ENCODE peak calls at places on chromosomes 3 and 15, in six cellular contexts. C is WTC11; Z is NCI-H1105; V is activated CD4-positive, alpha-beta T cell treated with anti-CD3 and anti-CD28 coated beads for 48 hours; D is CD8-positive, alpha-beta memory T cell; J is T-helper 1 cell. Y is an unnamed sample.

GRCh38 chr3:193910886-193911738 is 224.8 kb upstream of the HES1 start:
- DNase-seq in C (no peak), Z (no peak), V (peak), D (no peak), J (no peak), Y (no peak)

GRCh38 chr3:138173769-138174420 is 826 bp downstream of the DBR1 start:
- DNase-seq in C (no peak), Z (no peak), V (no peak), D (no peak), J (no peak), Y (no peak)

GRCh38 chr3:88131695-88132094 is 18.1 kb upstream of the C3orf38 start:
- DNase-seq in C (no peak), Z (no peak), V (no peak), D (no peak), J (no peak), Y (no peak)

GRCh38 chr15:55791576-55792400 is 48.8 kb upstream of the PRTG start:
- DNase-seq in C (no peak), Z (no peak), V (no peak), D (no peak), J (no peak), Y (no peak)

GRCh38 chr3:126540342-126540849 is 16.4 kb downstream of the CHST13 start:
- DNase-seq in C (no peak), Z (no peak), V (no peak), D (no peak), J (peak), Y (peak)

GRCh38 chr3:195849322-195850074 is 37.8 kb upstream of the MUC4 start:
- DNase-seq in C (no peak), Z (no peak), V (no peak), D (peak), J (peak), Y (no peak)

GRCh38 chr3:27483117-27484001 is 825 bp downstream of the SLC4A7 start:
- DNase-seq in C (peak), Z (no peak), V (peak), D (peak), J (peak), Y (peak)

GRCh38 chr3:120181632-120182031 is 87.4 kb upstream of the GSK3B start:
- DNase-seq in C (no peak), Z (no peak), V (no peak), D (peak), J (no peak), Y (no peak)

GRCh38 chr3:142209655-142210054 is 15.7 kb downstream of the GK5 start:
- DNase-seq in C (no peak), Z (no peak), V (no peak), D (no peak), J (no peak), Y (no peak)

GRCh38 chr3:58345457-58345856 is 12.8 kb downstream of the PXK start:
- DNase-seq in C (no peak), Z (no peak), V (no peak), D (no peak), J (no peak), Y (no peak)

GRCh38 chr15:55222588-55222987 is 25.8 kb upstream of the RSL24D1 start:
- DNase-seq in C (no peak), Z (no peak), V (no peak), D (no peak), J (no peak), Y (no peak)

GRCh38 chr3:112531358-112531781 is 30.4 kb downstream of the ATG3 start:
- DNase-seq in C (no peak), Z (no peak), V (no peak), D (peak), J (no peak), Y (peak)

GRCh38 chr3:141426404-141427034 is 58.2 kb downstream of the ZBTB38 start:
- DNase-seq in C (no peak), Z (no peak), V (no peak), D (no peak), J (no peak), Y (no peak)

GRCh38 chr3:193040836-193041672 is 123.4 kb upstream of the MB21D2 start:
- DNase-seq in C (no peak), Z (peak), V (no peak), D (peak), J (no peak), Y (peak)

GRCh38 chr3:178381555-178381954 is 154.7 kb upstream of the KCNMB2 start:
- DNase-seq in C (no peak), Z (no peak), V (no peak), D (no peak), J (no peak), Y (no peak)

GRCh38 chr15:35737521-35737920 is 191.6 kb upstream of the DPH6 start:
- DNase-seq in C (no peak), Z (no peak), V (no peak), D (no peak), J (no peak), Y (peak)

GRCh38 chr15:38208779-38209178 is 43.9 kb upstream of the SPRED1 start:
- DNase-seq in C (no peak), Z (peak), V (no peak), D (no peak), J (no peak), Y (no peak)

GRCh38 chr3:165983284-165983683 is 146.1 kb upstream of the BCHE start:
- DNase-seq in C (no peak), Z (no peak), V (no peak), D (no peak), J (no peak), Y (peak)

GRCh38 chr3:72745146-72745976 is 102.9 kb downstream of the SHQ1 start:
- DNase-seq in C (no peak), Z (no peak), V (no peak), D (no peak), J (no peak), Y (no peak)

GRCh38 chr3:40137586-40138295 is 171.8 kb upstream of the EIF1B start:
- DNase-seq in C (no peak), Z (no peak), V (no peak), D (no peak), J (no peak), Y (no peak)

GRCh38 chr3:24235121-24235520 is 259.5 kb downstream of the THRB start:
- DNase-seq in C (no peak), Z (no peak), V (no peak), D (no peak), J (no peak), Y (no peak)

GRCh38 chr3:126538316-126538715 is 14.4 kb downstream of the CHST13 start:
- DNase-seq in C (peak), Z (no peak), V (no peak), D (no peak), J (peak), Y (no peak)

GRCh38 chr3:52773361-52774065 is 2.8 kb upstream of the NEK4 start:
- DNase-seq in C (no peak), Z (no peak), V (no peak), D (no peak), J (no peak), Y (no peak)

GRCh38 chr3:41075958-41076357 is 123.3 kb upstream of the CTNNB1 start:
- DNase-seq in C (no peak), Z (no peak), V (no peak), D (no peak), J (no peak), Y (no peak)

GRCh38 chr3:170475091-170475705 is 56.5 kb downstream of the CLDN11 start:
- DNase-seq in C (no peak), Z (no peak), V (no peak), D (no peak), J (no peak), Y (no peak)

GRCh38 chr3:150407051-150407817 is 864 bp upstream of the TSC22D2 start:
- DNase-seq in C (no peak), Z (no peak), V (peak), D (no peak), J (no peak), Y (no peak)

GRCh38 chr3:50205719-50206276 is 727 bp downstream of the SLC38A3 start:
- DNase-seq in C (peak), Z (peak), V (peak), D (peak), J (no peak), Y (no peak)

GRCh38 chr15:65804252-65804931 is 12.3 kb upstream of the DENND4A start:
- DNase-seq in C (no peak), Z (no peak), V (no peak), D (no peak), J (no peak), Y (no peak)

GRCh38 chr15:37585966-37586656 is 348.3 kb upstream of the TMCO5A start:
- DNase-seq in C (no peak), Z (no peak), V (no peak), D (no peak), J (no peak), Y (no peak)

GRCh38 chr15:74144153-74144775 is 13.9 kb downstream of the ISLR2 start:
- DNase-seq in C (no peak), Z (no peak), V (no peak), D (no peak), J (no peak), Y (no peak)

GRCh38 chr3:119786409-119786808 is 4.5 kb downstream of the NR1I2 start:
- DNase-seq in C (no peak), Z (no peak), V (no peak), D (no peak), J (no peak), Y (no peak)

GRCh38 chr3:23999012-23999641 is 54.0 kb downstream of the NR1D2 start:
- DNase-seq in C (peak), Z (no peak), V (peak), D (peak), J (no peak), Y (peak)

GRCh38 chr3:140423146-140423545 is 254.7 kb upstream of the TRIM42 start:
- DNase-seq in C (no peak), Z (no peak), V (no peak), D (no peak), J (no peak), Y (no peak)

GRCh38 chr3:167728176-167728575 is 6.5 kb downstream of the PDCD10 start:
- DNase-seq in C (no peak), Z (no peak), V (no peak), D (no peak), J (no peak), Y (no peak)

GRCh38 chr3:132867526-132867925 is 145.3 kb upstream of the NPHP3 start:
- DNase-seq in C (no peak), Z (no peak), V (no peak), D (no peak), J (no peak), Y (no peak)

GRCh38 chr15:70318594-70318993 is 220.9 kb upstream of the TLE3 start:
- DNase-seq in C (no peak), Z (no peak), V (no peak), D (no peak), J (no peak), Y (no peak)

GRCh38 chr3:13548696-13549512 is at the start of gene FBLN2:
- DNase-seq in C (peak), Z (no peak), V (no peak), D (peak), J (no peak), Y (no peak)

GRCh38 chr3:176097036-176097435 is 1100.2 kb downstream of the TBL1XR1 start:
- DNase-seq in C (no peak), Z (no peak), V (no peak), D (no peak), J (no peak), Y (no peak)

GRCh38 chr3:99970198-99970597 is 144.1 kb downstream of the FILIP1L start:
- DNase-seq in C (no peak), Z (no peak), V (no peak), D (no peak), J (no peak), Y (no peak)

GRCh38 chr3:103056552-103056951 is 621.7 kb downstream of the ZPLD1 start:
- DNase-seq in C (no peak), Z (no peak), V (no peak), D (no peak), J (no peak), Y (no peak)